ENCODE peak calls at places on chromosomes 12 and 14, in ten cellular contexts. W, I, D, O, S, L, C, B, H and Y are unnamed samples.

GRCh38 chr12:93567174-93567573 is 5.3 kb upstream of the SOCS2 start:
- DNase-seq in W (no peak), I (no peak), D (no peak), O (no peak), S (no peak), L (no peak), C (no peak), B (no peak), H (peak; percentile 22), Y (no peak)

GRCh38 chr12:34406996-34407300 is 384.7 kb downstream of the ALG10 start:
- DNase-seq in W (no peak), I (no peak), D (no peak), O (no peak), S (no peak), L (no peak), C (no peak), B (no peak), H (no peak), Y (no peak)

GRCh38 chr14:92615451-92615850 is 101.9 kb downstream of the RIN3 start:
- DNase-seq in W (no peak), I (peak; percentile 61), D (no peak), O (no peak), S (no peak), L (no peak), C (peak; percentile 82), B (peak; percentile 82), H (no peak), Y (no peak)

GRCh38 chr14:51653096-51653814 is 1.5 kb downstream of the FRMD6 start:
- DNase-seq in W (peak; percentile 6), I (no peak), D (no peak), O (no peak), S (peak; percentile 57), L (no peak), C (peak; percentile 23), B (no peak), H (peak; percentile 41), Y (no peak)

GRCh38 chr12:57215668-57216013 is 953 bp upstream of the NXPH4 start:
- DNase-seq in W (no peak), I (no peak), D (no peak), O (no peak), S (peak; percentile 29), L (no peak), C (peak; percentile 59), B (no peak), H (peak; percentile 54), Y (no peak)

GRCh38 chr14:29085546-29085945 is 319.0 kb downstream of the FOXG1 start:
- DNase-seq in W (peak; percentile 16), I (no peak), D (no peak), O (no peak), S (no peak), L (no peak), C (no peak), B (no peak), H (peak; percentile 13), Y (no peak)

GRCh38 chr12:112524676-112525425 is 106.1 kb downstream of the PTPN11 start:
- DNase-seq in W (peak; percentile 52), I (no peak), D (no peak), O (no peak), S (peak; percentile 79), L (no peak), C (no peak), B (no peak), H (no peak), Y (peak; percentile 43)

GRCh38 chr12:20314325-20314724 is 54.0 kb upstream of the PDE3A start:
- DNase-seq in W (no peak), I (no peak), D (no peak), O (no peak), S (no peak), L (no peak), C (no peak), B (no peak), H (peak; percentile 35), Y (no peak)

GRCh38 chr12:33439587-33440011 is at the start of gene SYT10:
- DNase-seq in W (no peak), I (no peak), D (no peak), O (peak; percentile 78), S (peak; percentile 52), L (no peak), C (no peak), B (no peak), H (peak; percentile 53), Y (no peak)

GRCh38 chr12:52636592-52637258 is 15.3 kb downstream of the KRT2 start:
- DNase-seq in W (no peak), I (no peak), D (peak; percentile 14), O (no peak), S (no peak), L (no peak), C (no peak), B (no peak), H (no peak), Y (no peak)

GRCh38 chr14:54420478-54421116 is 20.6 kb downstream of the CNIH1 start:
- DNase-seq in W (peak; percentile 66), I (no peak), D (no peak), O (no peak), S (peak; percentile 34), L (no peak), C (no peak), B (no peak), H (peak; percentile 76), Y (no peak)

GRCh38 chr12:91381309-91381804 is 198.7 kb upstream of the DCN start:
- DNase-seq in W (peak; percentile 13), I (peak; percentile 8), D (no peak), O (no peak), S (peak; percentile 81), L (no peak), C (peak; percentile 55), B (no peak), H (peak; percentile 79), Y (peak; percentile 91)

GRCh38 chr12:49813131-49813530 is 15.1 kb downstream of the NCKAP5L start:
- DNase-seq in W (no peak), I (no peak), D (no peak), O (no peak), S (no peak), L (no peak), C (no peak), B (no peak), H (no peak), Y (no peak)

GRCh38 chr12:121894633-121895032 is 6.0 kb downstream of the PSMD9 start:
- DNase-seq in W (peak; percentile 43), I (no peak), D (no peak), O (no peak), S (no peak), L (no peak), C (peak; percentile 22), B (no peak), H (peak; percentile 18), Y (no peak)

GRCh38 chr14:50344116-50344775 is 32.1 kb downstream of the DMAC2L start:
- DNase-seq in W (no peak), I (no peak), D (no peak), O (no peak), S (peak; percentile 94), L (no peak), C (peak; percentile 77), B (no peak), H (no peak), Y (no peak)

GRCh38 chr14:95242870-95243269 is 76.8 kb downstream of the CLMN start:
- DNase-seq in W (no peak), I (no peak), D (no peak), O (no peak), S (no peak), L (no peak), C (no peak), B (no peak), H (no peak), Y (no peak)

GRCh38 chr14:29278301-29278700 is 511.7 kb downstream of the FOXG1 start:
- DNase-seq in W (no peak), I (no peak), D (no peak), O (no peak), S (no peak), L (no peak), C (peak; percentile 3), B (no peak), H (no peak), Y (no peak)

GRCh38 chr14:60561845-60562746 is 53.1 kb downstream of the SIX6 start:
- DNase-seq in W (peak; percentile 57), I (peak; percentile 1), D (peak; percentile 54), O (peak; percentile 33), S (peak; percentile 47), L (peak; percentile 93), C (peak; percentile 81), B (no peak), H (peak; percentile 62), Y (peak; percentile 21)

GRCh38 chr12:129771238-129771637 is 132.6 kb downstream of the TMEM132D start:
- DNase-seq in W (no peak), I (no peak), D (no peak), O (peak; percentile 71), S (no peak), L (no peak), C (no peak), B (no peak), H (no peak), Y (no peak)

GRCh38 chr14:104664588-104664987 is 24.8 kb upstream of the INF2 start:
- DNase-seq in W (no peak), I (no peak), D (no peak), O (no peak), S (no peak), L (no peak), C (no peak), B (no peak), H (no peak), Y (no peak)